ENCODE peak calls at places on chromosomes 2 and 18, in seven cellular contexts. One of them, this sample, is unnamed.

GRCh38 chr2:44836174-44836573 is 105.3 kb upstream of the SIX3 start:
- DNase-seq in HS-5: no peak
- DNase-seq in activated T-helper 1 cell treated with anti-CD3 and anti-CD28 coated beads, Interleukin-2, amount 50 U/mL, for 16 hours: no peak
- DNase-seq in neural crest cell: no peak
- DNase-seq in NCI-H748 treated with DMSO at 0.1 percent for 48 hours: no peak
- DNase-seq in HTR-8/SVneo: no peak
- DNase-seq in glutamatergic neuron: no peak
- DNase-seq in this sample: no peak

GRCh38 chr18:36441872-36442271 is 144.4 kb downstream of the FHOD3 start:
- DNase-seq in NCI-H748 treated with DMSO at 0.1 percent for 48 hours: no peak
- DNase-seq in HS-5: peak; percentile 34
- DNase-seq in neural crest cell: no peak
- DNase-seq in glutamatergic neuron: no peak
- DNase-seq in HTR-8/SVneo: no peak
- DNase-seq in activated T-helper 1 cell treated with anti-CD3 and anti-CD28 coated beads, Interleukin-2, amount 50 U/mL, for 16 hours: no peak
- DNase-seq in this sample: no peak

GRCh38 chr2:241352227-241352626 is 3.9 kb upstream of the FARP2 start:
- DNase-seq in HTR-8/SVneo: no peak
- DNase-seq in glutamatergic neuron: no peak
- DNase-seq in HS-5: no peak
- DNase-seq in activated T-helper 1 cell treated with anti-CD3 and anti-CD28 coated beads, Interleukin-2, amount 50 U/mL, for 16 hours: no peak
- DNase-seq in NCI-H748 treated with DMSO at 0.1 percent for 48 hours: no peak
- DNase-seq in neural crest cell: no peak
- DNase-seq in this sample: no peak

GRCh38 chr2:33167655-33168245 is 221.0 kb downstream of the LTBP1 start:
- DNase-seq in glutamatergic neuron: no peak
- DNase-seq in HS-5: no peak
- DNase-seq in NCI-H748 treated with DMSO at 0.1 percent for 48 hours: no peak
- DNase-seq in neural crest cell: no peak
- DNase-seq in HTR-8/SVneo: no peak
- DNase-seq in activated T-helper 1 cell treated with anti-CD3 and anti-CD28 coated beads, Interleukin-2, amount 50 U/mL, for 16 hours: no peak
- DNase-seq in this sample: no peak

GRCh38 chr2:46146866-46147502 is 150.2 kb upstream of the EPAS1 start:
- DNase-seq in NCI-H748 treated with DMSO at 0.1 percent for 48 hours: no peak
- DNase-seq in HTR-8/SVneo: no peak
- DNase-seq in glutamatergic neuron: no peak
- DNase-seq in neural crest cell: no peak
- DNase-seq in HS-5: no peak
- DNase-seq in activated T-helper 1 cell treated with anti-CD3 and anti-CD28 coated beads, Interleukin-2, amount 50 U/mL, for 16 hours: no peak
- DNase-seq in this sample: no peak

GRCh38 chr18:2515908-2516625 is 55.2 kb downstream of the METTL4 start:
- DNase-seq in activated T-helper 1 cell treated with anti-CD3 and anti-CD28 coated beads, Interleukin-2, amount 50 U/mL, for 16 hours: no peak
- DNase-seq in HS-5: peak; percentile 96
- DNase-seq in HTR-8/SVneo: peak; percentile 67
- DNase-seq in neural crest cell: no peak
- DNase-seq in glutamatergic neuron: no peak
- DNase-seq in NCI-H748 treated with DMSO at 0.1 percent for 48 hours: no peak
- DNase-seq in this sample: no peak

GRCh38 chr2:85933753-85934594 is 45.2 kb upstream of the ST3GAL5 start:
- DNase-seq in HTR-8/SVneo: no peak
- DNase-seq in glutamatergic neuron: no peak
- DNase-seq in activated T-helper 1 cell treated with anti-CD3 and anti-CD28 coated beads, Interleukin-2, amount 50 U/mL, for 16 hours: no peak
- DNase-seq in NCI-H748 treated with DMSO at 0.1 percent for 48 hours: no peak
- DNase-seq in HS-5: peak; percentile 55
- DNase-seq in neural crest cell: no peak
- DNase-seq in this sample: no peak

GRCh38 chr2:95389256-95390119 is 13.0 kb upstream of the FAHD2A start:
- DNase-seq in HS-5: no peak
- DNase-seq in neural crest cell: peak; percentile 73
- DNase-seq in activated T-helper 1 cell treated with anti-CD3 and anti-CD28 coated beads, Interleukin-2, amount 50 U/mL, for 16 hours: no peak
- DNase-seq in HTR-8/SVneo: peak; percentile 86
- DNase-seq in glutamatergic neuron: peak; percentile 83
- DNase-seq in NCI-H748 treated with DMSO at 0.1 percent for 48 hours: no peak
- DNase-seq in this sample: no peak

GRCh38 chr2:30688956-30689401 is 118.3 kb downstream of the CAPN13 start:
- DNase-seq in neural crest cell: no peak
- DNase-seq in HS-5: no peak
- DNase-seq in activated T-helper 1 cell treated with anti-CD3 and anti-CD28 coated beads, Interleukin-2, amount 50 U/mL, for 16 hours: no peak
- DNase-seq in glutamatergic neuron: no peak
- DNase-seq in NCI-H748 treated with DMSO at 0.1 percent for 48 hours: no peak
- DNase-seq in HTR-8/SVneo: no peak
- DNase-seq in this sample: no peak

GRCh38 chr18:44744206-44745180 is 63.8 kb downstream of the SETBP1 start:
- DNase-seq in HTR-8/SVneo: no peak
- DNase-seq in neural crest cell: peak; percentile 61
- DNase-seq in activated T-helper 1 cell treated with anti-CD3 and anti-CD28 coated beads, Interleukin-2, amount 50 U/mL, for 16 hours: no peak
- DNase-seq in HS-5: no peak
- DNase-seq in NCI-H748 treated with DMSO at 0.1 percent for 48 hours: no peak
- DNase-seq in glutamatergic neuron: peak; percentile 77
- DNase-seq in this sample: no peak

GRCh38 chr2:216308532-216308931 is 63.8 kb downstream of the MARCHF4 start:
- DNase-seq in HS-5: no peak
- DNase-seq in activated T-helper 1 cell treated with anti-CD3 and anti-CD28 coated beads, Interleukin-2, amount 50 U/mL, for 16 hours: no peak
- DNase-seq in HTR-8/SVneo: no peak
- DNase-seq in NCI-H748 treated with DMSO at 0.1 percent for 48 hours: no peak
- DNase-seq in neural crest cell: no peak
- DNase-seq in glutamatergic neuron: no peak
- DNase-seq in this sample: no peak

GRCh38 chr18:62522510-62523254 is at the start of gene ZCCHC2:
- DNase-seq in neural crest cell: peak; percentile 99
- DNase-seq in HS-5: peak; percentile 77
- DNase-seq in glutamatergic neuron: peak; percentile 99
- DNase-seq in activated T-helper 1 cell treated with anti-CD3 and anti-CD28 coated beads, Interleukin-2, amount 50 U/mL, for 16 hours: peak; percentile 98
- DNase-seq in NCI-H748 treated with DMSO at 0.1 percent for 48 hours: peak; percentile 95
- DNase-seq in HTR-8/SVneo: peak; percentile 80
- DNase-seq in this sample: peak; percentile 88

GRCh38 chr18:36307513-36307912 is 10.0 kb downstream of the FHOD3 start:
- DNase-seq in HTR-8/SVneo: no peak
- DNase-seq in activated T-helper 1 cell treated with anti-CD3 and anti-CD28 coated beads, Interleukin-2, amount 50 U/mL, for 16 hours: no peak
- DNase-seq in NCI-H748 treated with DMSO at 0.1 percent for 48 hours: no peak
- DNase-seq in HS-5: no peak
- DNase-seq in glutamatergic neuron: no peak
- DNase-seq in neural crest cell: no peak
- DNase-seq in this sample: no peak

GRCh38 chr18:61496374-61496773 is 163.1 kb downstream of the CDH20 start:
- DNase-seq in glutamatergic neuron: no peak
- DNase-seq in HS-5: no peak
- DNase-seq in NCI-H748 treated with DMSO at 0.1 percent for 48 hours: no peak
- DNase-seq in activated T-helper 1 cell treated with anti-CD3 and anti-CD28 coated beads, Interleukin-2, amount 50 U/mL, for 16 hours: no peak
- DNase-seq in neural crest cell: no peak
- DNase-seq in HTR-8/SVneo: no peak
- DNase-seq in this sample: no peak

GRCh38 chr18:3914116-3914515 is 464.1 kb downstream of the TGIF1 start:
- DNase-seq in glutamatergic neuron: no peak
- DNase-seq in activated T-helper 1 cell treated with anti-CD3 and anti-CD28 coated beads, Interleukin-2, amount 50 U/mL, for 16 hours: no peak
- DNase-seq in HTR-8/SVneo: no peak
- DNase-seq in HS-5: no peak
- DNase-seq in neural crest cell: no peak
- DNase-seq in NCI-H748 treated with DMSO at 0.1 percent for 48 hours: no peak
- DNase-seq in this sample: no peak

GRCh38 chr18:26215247-26215970 is 10.8 kb upstream of the TAF4B start:
- DNase-seq in glutamatergic neuron: no peak
- DNase-seq in neural crest cell: no peak
- DNase-seq in activated T-helper 1 cell treated with anti-CD3 and anti-CD28 coated beads, Interleukin-2, amount 50 U/mL, for 16 hours: peak; percentile 11
- DNase-seq in HS-5: no peak
- DNase-seq in HTR-8/SVneo: no peak
- DNase-seq in NCI-H748 treated with DMSO at 0.1 percent for 48 hours: no peak
- DNase-seq in this sample: no peak